ENCODE peak calls at places on chromosomes 11 and 22, in four cellular contexts. A, R, S and V are unnamed samples. For H3K36me3, the result is how much of the 10 kb centered on the place peaks cover.

GRCh38 chr11:104254347-104254746 is 90.4 kb upstream of the PDGFD start:
- DNase-seq in R (peak), A (no peak), S (no peak), V (peak)

GRCh38 chr11:304915-305833 is 2.4 kb upstream of the IFITM2 start:
- DNase-seq in R (peak), S (peak), A (peak), V (no peak)

GRCh38 chr11:109956124-109956793 is 136.9 kb upstream of the ZC3H12C start:
- DNase-seq in A (no peak), R (peak), S (no peak), V (no peak)

GRCh38 chr22:43992331-43992821 is 31.7 kb upstream of the PARVB start:
- DNase-seq in S (peak), R (no peak), A (no peak), V (no peak)

GRCh38 chr22:31451709-31452571 is 37.7 kb downstream of the EIF4ENIF1 start:
- DNase-seq in R (peak), A (no peak), S (no peak), V (peak)

GRCh38 chr11:76408171-76408965 is 27.2 kb downstream of the GVQW3 start:
- DNase-seq in A (no peak), R (peak), S (no peak), V (no peak)

GRCh38 chr22:24386814-24387550 is 40.4 kb upstream of the ADORA2A start:
- DNase-seq in A (no peak), R (no peak), S (no peak), V (no peak)

GRCh38 chr11:74279256-74279655 is 32.2 kb downstream of the P4HA3 start:
- DNase-seq in R (no peak), S (no peak), A (no peak), V (no peak)

GRCh38 chr22:19375435-19375834 is 56.1 kb downstream of the HIRA start:
- DNase-seq in S (no peak), A (no peak), R (no peak), V (no peak)

GRCh38 chr11:133595998-133596590 is 63.8 kb upstream of the OPCML start:
- DNase-seq in A (no peak), R (no peak), S (no peak), V (no peak)

GRCh38 chr22:19764636-19765476 is 4.3 kb downstream of the TBX1 start:
- DNase-seq in A (no peak), R (no peak), S (no peak), V (no peak)

GRCh38 chr11:27468209-27468608 is 4.4 kb downstream of the LGR4 start:
- DNase-seq in R (no peak), S (no peak), A (no peak), V (no peak)

GRCh38 chr22:23180301-23180892 is at the start of gene BCR:
- DNase-seq in S (peak), R (peak), A (peak), V (peak)

GRCh38 chr22:21797444-21798221 is 62.0 kb upstream of the YPEL1 start:
- DNase-seq in R (no peak), S (no peak), A (no peak), V (no peak)

GRCh38 chr22:30254307-30254706 is 7.7 kb upstream of the LIF start:
- DNase-seq in A (no peak), R (no peak), S (no peak), V (no peak)

GRCh38 chr11:118491041-118491440 is 36.2 kb upstream of the TTC36 start:
- DNase-seq in R (no peak), S (no peak), A (no peak), V (no peak)

GRCh38 chr11:32870676-32871075 is 21.9 kb upstream of the QSER1 start:
- DNase-seq in A (no peak), R (peak), S (no peak), V (no peak)

GRCh38 chr11:107705027-107705426 is 6.8 kb downstream of the SLN start:
- DNase-seq in S (no peak), R (no peak), A (no peak), V (no peak)

GRCh38 chr22:38246046-38246658 is 26.7 kb downstream of the TMEM184B start:
- DNase-seq in R (peak), A (no peak), S (no peak), V (no peak)

GRCh38 chr11:6757373-6757967 is 14.3 kb downstream of the OR2AG2 start:
- DNase-seq in S (no peak), R (peak), A (peak), V (no peak)

DNA sequence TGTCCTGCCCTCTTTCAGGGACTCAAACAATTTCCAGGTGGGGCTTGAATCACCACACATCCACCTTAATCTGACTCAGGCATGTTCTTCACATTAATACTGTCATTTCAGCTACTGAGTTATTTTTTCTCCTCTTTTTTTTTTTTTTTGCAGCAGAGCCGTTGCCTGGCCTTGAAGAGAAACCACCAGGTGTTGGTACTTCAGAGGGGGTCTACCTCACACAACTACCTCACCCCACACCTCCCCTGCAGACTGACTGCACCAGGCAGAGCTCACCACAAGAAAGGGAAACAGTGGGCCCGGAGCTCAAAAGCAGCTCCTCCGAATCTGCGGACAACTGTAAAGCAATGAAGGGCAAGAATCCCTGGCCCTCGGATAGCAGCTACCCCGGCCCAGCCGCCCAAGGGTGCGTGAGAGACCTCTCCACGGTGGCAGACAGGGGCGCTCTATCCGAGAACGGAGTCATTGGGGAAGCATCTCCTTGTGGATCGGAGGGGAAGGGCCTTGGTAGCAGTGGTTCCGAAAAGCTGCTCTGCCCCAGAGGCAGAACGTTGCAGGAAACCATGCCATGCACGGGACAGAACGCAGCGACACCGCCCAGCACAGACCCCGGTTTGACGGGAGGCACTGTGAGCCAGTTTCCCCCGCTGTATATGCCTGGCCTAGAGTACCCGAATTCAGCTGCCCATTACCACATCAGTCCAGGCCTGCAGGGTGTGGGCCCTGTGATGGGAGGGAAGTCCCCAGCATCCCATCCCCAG is 15.1 kb upstream of the SLC25A18 start:
- DNase-seq in S (no peak), A (no peak), R (no peak), V (no peak)
- H3K36me3 ChIP-seq in S (under half), A (under half), R (under half), V (under half)

DNA sequence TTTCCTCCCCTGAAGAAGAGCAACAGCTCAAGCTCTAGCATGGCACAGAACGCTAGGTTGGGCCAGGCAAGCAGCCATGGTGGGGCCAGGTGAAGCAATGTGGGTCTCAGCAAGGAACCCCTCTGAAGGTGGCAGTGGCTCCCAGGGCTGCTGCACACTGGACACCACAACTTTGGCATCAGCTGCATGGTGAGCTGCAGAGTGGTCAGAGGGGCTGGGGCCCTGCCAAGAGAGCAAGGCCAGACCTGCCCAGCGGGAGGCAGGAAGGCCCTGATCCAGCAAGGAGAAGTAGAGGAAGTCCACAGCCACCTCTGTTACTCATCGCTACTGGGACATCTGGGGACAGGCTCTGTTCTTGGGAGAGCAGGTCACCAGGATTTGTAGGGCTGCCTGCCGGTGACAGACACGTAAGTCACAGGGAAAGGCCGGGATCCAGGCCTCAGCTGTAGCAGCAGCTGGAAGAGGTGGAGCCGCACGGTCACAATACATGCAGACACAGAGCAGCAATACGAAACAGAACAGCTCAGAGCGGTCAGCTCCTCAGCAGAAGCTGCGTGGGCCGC is 12.4 kb downstream of the CYB561A3 start:
- DNase-seq in S (no peak), R (no peak), A (no peak), V (no peak)
- H3K4me3 ChIP-seq in S (no peak), R (no peak), A (no peak), V (no peak)

GRCh38 chr11:93736129-93736528 is 5.2 kb downstream of the TAF1D start:
- DNase-seq in A (no peak), R (no peak), S (no peak), V (no peak)

GRCh38 chr11:93733474-93733873 is 7.8 kb downstream of the TAF1D start:
- DNase-seq in R (no peak), A (no peak), S (no peak), V (no peak)

GRCh38 chr11:93734427-93735222 is 6.7 kb downstream of the TAF1D start:
- DNase-seq in R (no peak), A (no peak), S (no peak), V (no peak)

GRCh38 chr11:93737904-93738612 is 3.2 kb downstream of the TAF1D start:
- DNase-seq in A (no peak), S (no peak), R (no peak), V (no peak)

GRCh38 chr11:93735627-93736026 is 5.7 kb downstream of the TAF1D start:
- DNase-seq in R (no peak), S (no peak), A (no peak), V (no peak)
- H3K36me3 ChIP-seq in R (half or more), S (half or more), A (half or more), V (under half)

GRCh38 chr11:2271327-2272240 is 1.2 kb upstream of the ASCL2 start:
- DNase-seq in A (no peak), R (no peak), S (no peak), V (no peak)

GRCh38 chr11:2268911-2269600 is 1.3 kb downstream of the ASCL2 start:
- DNase-seq in R (no peak), A (peak), S (peak), V (peak)

GRCh38 chr11:2269601-2270321 is 627 bp downstream of the ASCL2 start:
- DNase-seq in S (peak), A (no peak), R (no peak), V (peak)

GRCh38 chr11:2271077-2271326 is 614 bp upstream of the ASCL2 start:
- DNase-seq in R (no peak), A (peak), S (peak), V (no peak)

GRCh38 chr11:2270322-2271076 is at the start of gene ASCL2:
- DNase-seq in R (no peak), A (no peak), S (no peak), V (no peak)
- H3K4me3 ChIP-seq in R (no peak), A (peak), S (peak), V (no peak)

DNA sequence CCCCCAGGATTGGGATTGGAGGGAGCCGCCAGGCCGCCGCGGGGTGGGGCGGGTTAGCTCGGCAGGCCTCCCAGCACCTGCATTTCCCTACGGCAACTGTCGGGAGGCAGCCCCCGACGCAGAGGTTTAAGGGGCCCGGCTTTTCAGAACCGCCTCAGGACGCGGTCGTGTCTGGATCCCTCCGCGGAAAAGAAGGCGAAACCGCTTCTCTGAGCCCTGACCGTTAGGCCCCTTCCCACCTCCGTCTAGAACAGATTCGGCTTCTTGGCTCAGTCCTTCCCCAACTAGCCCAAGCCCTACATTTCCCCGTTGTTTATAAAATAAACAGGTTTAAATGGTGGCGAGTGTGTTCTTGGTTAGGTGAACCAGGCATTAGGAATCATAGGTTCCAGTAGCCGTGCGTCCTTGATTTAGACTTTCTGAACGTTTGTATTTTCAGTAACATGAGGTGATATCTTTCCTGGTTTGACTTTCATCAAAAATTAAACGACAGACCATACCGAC is 1.0 kb upstream of the HSPA8 start:
- DNase-seq in A (no peak), S (no peak), R (peak), V (no peak)
- H3K36me3 ChIP-seq in A (under half), S (under half), R (under half), V (under half)

GRCh38 chr11:30485222-30485621 is 100.9 kb downstream of the MPPED2 start:
- DNase-seq in A (no peak), R (no peak), S (no peak), V (no peak)

GRCh38 chr11:30487200-30487898 is 98.8 kb downstream of the MPPED2 start:
- DNase-seq in S (peak), R (no peak), A (peak), V (no peak)

GRCh38 chr11:30489076-30489475 is 97.1 kb downstream of the MPPED2 start:
- DNase-seq in A (no peak), R (no peak), S (no peak), V (no peak)

GRCh38 chr11:30489513-30489912 is 96.6 kb downstream of the MPPED2 start:
- DNase-seq in S (no peak), R (no peak), A (no peak), V (no peak)

DNA sequence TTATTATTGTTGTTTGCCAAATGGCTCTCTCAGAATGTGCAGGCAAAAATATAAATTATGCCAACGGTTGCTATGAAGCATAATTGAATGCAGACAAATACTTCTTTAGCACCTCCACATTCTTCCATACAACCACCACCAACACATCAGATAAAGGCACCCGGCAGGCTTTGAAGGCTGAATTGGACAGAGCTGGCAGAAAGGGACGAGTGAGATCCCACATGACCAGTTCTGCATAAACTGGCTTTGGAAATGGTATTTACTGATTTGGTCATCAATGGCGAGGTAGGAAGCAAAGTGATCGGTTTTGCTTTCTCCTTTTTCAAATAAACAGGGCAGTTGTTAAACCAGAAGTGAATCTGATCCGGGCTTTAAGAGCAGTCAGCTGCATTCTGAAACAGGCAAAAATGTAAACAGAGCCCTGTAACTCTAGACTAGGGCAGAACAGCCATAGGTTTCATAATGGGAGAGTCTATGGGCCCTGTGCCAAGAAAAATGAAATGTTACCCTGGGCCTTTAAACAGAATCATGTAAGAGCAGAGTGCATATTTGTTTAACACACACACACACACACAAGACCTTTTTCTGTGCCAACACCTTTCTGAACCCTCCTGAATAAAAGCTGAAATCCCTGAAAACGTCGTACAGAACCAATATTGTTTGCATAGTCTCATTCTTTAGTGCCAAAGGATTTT is 97.7 kb downstream of the MPPED2 start:
- DNase-seq in A (no peak), S (no peak), R (no peak), V (no peak)
- H3K4me3 ChIP-seq in A (no peak), S (no peak), R (no peak), V (no peak)